ENCODE peak calls at places on chromosomes 13 and 19, in ten cellular contexts. One of them, this sample, is unnamed. For H3K36me3, the result is how much of the 10 kb centered on the place peaks cover.

GRCh38 chr19:37669336-37669963 is 14.2 kb upstream of the ZFP30 start:
- DNase-seq in PC-3: no peak
- DNase-seq in thoracic aorta: no peak
- DNase-seq in lung: no peak
- DNase-seq in CD8-positive, alpha-beta memory T cell: no peak
- DNase-seq in heart right ventricle: no peak
- DNase-seq in ovary: no peak
- DNase-seq in A673: no peak
- DNase-seq in stomach: no peak
- DNase-seq in BE2C: no peak
- DNase-seq in this sample: no peak

GRCh38 chr13:80716610-80717081 is 375.7 kb upstream of the SPRY2 start:
- DNase-seq in lung: peak
- DNase-seq in CD8-positive, alpha-beta memory T cell: no peak
- DNase-seq in ovary: peak
- DNase-seq in A673: peak
- DNase-seq in heart right ventricle: peak
- DNase-seq in PC-3: no peak
- DNase-seq in thoracic aorta: no peak
- DNase-seq in stomach: no peak
- DNase-seq in BE2C: peak
- DNase-seq in this sample: no peak

GRCh38 chr13:51882570-51883225 is 20.9 kb downstream of the CCDC70 start:
- DNase-seq in CD8-positive, alpha-beta memory T cell: no peak
- DNase-seq in stomach: no peak
- DNase-seq in BE2C: no peak
- DNase-seq in lung: no peak
- DNase-seq in heart right ventricle: no peak
- DNase-seq in PC-3: no peak
- DNase-seq in thoracic aorta: no peak
- DNase-seq in ovary: no peak
- DNase-seq in A673: no peak
- DNase-seq in this sample: no peak

GRCh38 chr19:13963603-13964105 is 11.3 kb downstream of the DCAF15 start:
- DNase-seq in heart right ventricle: no peak
- DNase-seq in BE2C: no peak
- DNase-seq in stomach: no peak
- DNase-seq in CD8-positive, alpha-beta memory T cell: no peak
- DNase-seq in A673: no peak
- DNase-seq in PC-3: no peak
- DNase-seq in lung: no peak
- DNase-seq in thoracic aorta: no peak
- DNase-seq in ovary: peak
- DNase-seq in this sample: no peak

GRCh38 chr19:37997911-37998344 is 90.9 kb downstream of the SIPA1L3 start:
- DNase-seq in thoracic aorta: no peak
- DNase-seq in PC-3: peak
- DNase-seq in stomach: no peak
- DNase-seq in BE2C: no peak
- DNase-seq in lung: no peak
- DNase-seq in heart right ventricle: no peak
- DNase-seq in CD8-positive, alpha-beta memory T cell: no peak
- DNase-seq in ovary: no peak
- DNase-seq in A673: peak
- DNase-seq in this sample: peak

GRCh38 chr19:46746281-46746965 is at the start of gene STRN4:
- DNase-seq in CD8-positive, alpha-beta memory T cell: peak
- DNase-seq in thoracic aorta: no peak
- DNase-seq in BE2C: peak
- DNase-seq in lung: no peak
- DNase-seq in A673: peak
- DNase-seq in stomach: peak
- DNase-seq in ovary: peak
- DNase-seq in PC-3: peak
- DNase-seq in heart right ventricle: no peak
- DNase-seq in this sample: peak

GRCh38 chr19:35209646-35210045 is 18.9 kb downstream of the FAM187B start:
- DNase-seq in BE2C: no peak
- DNase-seq in heart right ventricle: no peak
- DNase-seq in thoracic aorta: no peak
- DNase-seq in lung: no peak
- DNase-seq in stomach: no peak
- DNase-seq in CD8-positive, alpha-beta memory T cell: no peak
- DNase-seq in PC-3: no peak
- DNase-seq in ovary: no peak
- DNase-seq in A673: no peak
- DNase-seq in this sample: no peak

GRCh38 chr19:10760268-10760944 is 42.5 kb downstream of the DNM2 start:
- DNase-seq in thoracic aorta: no peak
- DNase-seq in stomach: no peak
- DNase-seq in ovary: no peak
- DNase-seq in heart right ventricle: no peak
- DNase-seq in CD8-positive, alpha-beta memory T cell: peak
- DNase-seq in lung: no peak
- DNase-seq in BE2C: peak
- DNase-seq in A673: peak
- DNase-seq in PC-3: peak
- DNase-seq in this sample: peak

GRCh38 chr13:91747164-91747563 is 348.7 kb downstream of the GPC5 start:
- DNase-seq in CD8-positive, alpha-beta memory T cell: no peak
- DNase-seq in heart right ventricle: no peak
- DNase-seq in thoracic aorta: no peak
- DNase-seq in A673: no peak
- DNase-seq in BE2C: peak
- DNase-seq in ovary: no peak
- DNase-seq in stomach: no peak
- DNase-seq in PC-3: no peak
- DNase-seq in lung: no peak
- DNase-seq in this sample: no peak

GRCh38 chr19:35318679-35319448 is 10.1 kb upstream of the CD22 start:
- DNase-seq in heart right ventricle: peak
- DNase-seq in lung: peak
- DNase-seq in BE2C: no peak
- DNase-seq in stomach: peak
- DNase-seq in thoracic aorta: peak
- DNase-seq in CD8-positive, alpha-beta memory T cell: no peak
- DNase-seq in PC-3: peak
- DNase-seq in ovary: peak
- DNase-seq in A673: no peak
- DNase-seq in this sample: peak

GRCh38 chr19:4343056-4343844 is at the start of gene MPND:
- DNase-seq in BE2C: peak
- DNase-seq in heart right ventricle: peak
- DNase-seq in ovary: peak
- DNase-seq in CD8-positive, alpha-beta memory T cell: peak
- DNase-seq in A673: peak
- DNase-seq in lung: peak
- DNase-seq in PC-3: peak
- DNase-seq in thoracic aorta: peak
- DNase-seq in stomach: peak
- DNase-seq in this sample: peak

DNA sequence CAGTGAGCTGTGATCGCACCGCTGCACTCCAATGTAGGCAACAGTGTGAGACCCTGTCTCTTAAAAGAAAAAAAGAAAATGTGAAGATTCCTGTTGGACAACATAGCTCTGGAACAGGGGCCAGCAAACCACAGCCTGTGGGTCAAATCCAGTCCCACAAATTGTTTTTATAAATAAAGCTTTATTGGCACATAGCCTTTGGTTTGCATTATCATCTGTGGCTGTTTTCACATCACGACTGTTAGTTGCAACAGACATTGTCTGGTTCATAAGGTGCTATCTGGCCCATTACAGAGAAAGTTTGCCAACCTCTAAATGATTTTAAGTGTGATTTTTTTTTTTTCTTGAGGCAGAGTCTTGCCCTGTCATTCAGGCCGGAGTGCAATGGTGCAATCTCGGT is 49.4 kb upstream of the USE1 start:
- DNase-seq in PC-3: no peak
- DNase-seq in lung: no peak
- DNase-seq in A673: no peak
- DNase-seq in BE2C: no peak
- DNase-seq in CD8-positive, alpha-beta memory T cell: no peak
- DNase-seq in heart right ventricle: no peak
- DNase-seq in ovary: no peak
- DNase-seq in stomach: no peak
- DNase-seq in thoracic aorta: no peak
- DNase-seq in this sample: no peak
- H3K36me3 ChIP-seq in PC-3: under half
- H3K36me3 ChIP-seq in lung: half or more
- H3K36me3 ChIP-seq in A673: half or more
- H3K36me3 ChIP-seq in BE2C: under half
- H3K36me3 ChIP-seq in CD8-positive, alpha-beta memory T cell: under half
- H3K36me3 ChIP-seq in heart right ventricle: half or more
- H3K36me3 ChIP-seq in ovary: under half
- H3K36me3 ChIP-seq in stomach: half or more
- H3K36me3 ChIP-seq in thoracic aorta: half or more
- H3K36me3 ChIP-seq in this sample: half or more

GRCh38 chr19:1373534-1374249 is 10.0 kb upstream of the NDUFS7 start:
- DNase-seq in stomach: peak
- DNase-seq in CD8-positive, alpha-beta memory T cell: no peak
- DNase-seq in heart right ventricle: peak
- DNase-seq in A673: peak
- DNase-seq in PC-3: no peak
- DNase-seq in ovary: peak
- DNase-seq in BE2C: peak
- DNase-seq in thoracic aorta: no peak
- DNase-seq in lung: no peak
- DNase-seq in this sample: no peak

GRCh38 chr19:1369214-1369805 is 14.4 kb upstream of the NDUFS7 start:
- DNase-seq in lung: no peak
- DNase-seq in BE2C: no peak
- DNase-seq in A673: no peak
- DNase-seq in PC-3: no peak
- DNase-seq in thoracic aorta: no peak
- DNase-seq in ovary: no peak
- DNase-seq in CD8-positive, alpha-beta memory T cell: no peak
- DNase-seq in stomach: no peak
- DNase-seq in heart right ventricle: no peak
- DNase-seq in this sample: no peak

GRCh38 chr19:1374250-1374577 is 9.5 kb upstream of the NDUFS7 start:
- DNase-seq in heart right ventricle: peak
- DNase-seq in lung: no peak
- DNase-seq in A673: no peak
- DNase-seq in thoracic aorta: no peak
- DNase-seq in CD8-positive, alpha-beta memory T cell: no peak
- DNase-seq in PC-3: no peak
- DNase-seq in ovary: no peak
- DNase-seq in BE2C: no peak
- DNase-seq in stomach: no peak
- DNase-seq in this sample: no peak

GRCh38 chr19:1373042-1373533 is 10.6 kb upstream of the NDUFS7 start:
- DNase-seq in thoracic aorta: no peak
- DNase-seq in CD8-positive, alpha-beta memory T cell: no peak
- DNase-seq in heart right ventricle: no peak
- DNase-seq in PC-3: no peak
- DNase-seq in ovary: no peak
- DNase-seq in A673: no peak
- DNase-seq in BE2C: no peak
- DNase-seq in stomach: no peak
- DNase-seq in lung: no peak
- DNase-seq in this sample: no peak

DNA sequence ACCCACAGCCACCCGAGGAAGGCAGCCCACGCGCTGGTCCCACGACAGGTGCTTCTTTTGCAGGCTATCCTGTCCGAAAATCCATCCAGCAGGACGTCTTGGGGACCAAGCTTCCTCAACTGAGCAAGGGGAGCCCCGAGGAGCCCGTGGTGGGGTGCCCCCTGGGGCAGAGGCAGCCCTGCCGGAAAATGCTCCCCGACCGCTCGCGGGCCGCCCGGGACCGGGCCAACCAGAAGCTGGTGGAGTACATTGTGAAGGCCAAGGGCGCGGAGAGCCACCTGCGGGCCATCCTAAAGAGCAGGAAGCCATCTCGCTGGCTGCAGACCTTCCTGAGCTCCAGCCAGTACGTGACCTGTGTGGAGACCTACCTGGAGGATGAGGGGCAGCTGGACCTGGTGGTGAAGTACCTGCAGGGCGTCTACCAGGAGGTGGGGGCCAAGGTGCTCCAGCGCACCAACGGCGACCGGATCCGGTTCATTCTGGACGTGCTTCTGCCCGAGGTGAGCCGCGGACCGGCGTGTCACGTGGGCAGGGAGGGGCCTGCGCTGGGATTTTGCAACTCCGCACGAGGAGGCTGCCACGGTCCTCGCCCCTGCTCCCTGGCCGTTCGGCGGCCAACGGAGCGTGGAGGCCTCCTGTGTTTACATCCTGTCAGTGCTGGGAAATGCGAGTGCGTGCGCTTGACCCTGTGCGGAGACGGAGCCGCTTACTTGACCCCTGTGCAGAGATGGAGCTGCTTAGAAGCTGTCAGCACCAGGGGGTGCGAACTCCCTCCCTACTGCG is 12.9 kb upstream of the NDUFS7 start:
- DNase-seq in CD8-positive, alpha-beta memory T cell: no peak
- DNase-seq in thoracic aorta: no peak
- DNase-seq in heart right ventricle: no peak
- DNase-seq in stomach: no peak
- DNase-seq in PC-3: no peak
- DNase-seq in lung: no peak
- DNase-seq in A673: no peak
- DNase-seq in ovary: no peak
- DNase-seq in BE2C: no peak
- DNase-seq in this sample: no peak
- H3K36me3 ChIP-seq in CD8-positive, alpha-beta memory T cell: under half
- H3K36me3 ChIP-seq in thoracic aorta: half or more
- H3K36me3 ChIP-seq in heart right ventricle: half or more
- H3K36me3 ChIP-seq in stomach: under half
- H3K36me3 ChIP-seq in PC-3: under half
- H3K36me3 ChIP-seq in lung: under half
- H3K36me3 ChIP-seq in A673: half or more
- H3K36me3 ChIP-seq in ovary: under half
- H3K36me3 ChIP-seq in BE2C: half or more
- H3K36me3 ChIP-seq in this sample: under half

DNA sequence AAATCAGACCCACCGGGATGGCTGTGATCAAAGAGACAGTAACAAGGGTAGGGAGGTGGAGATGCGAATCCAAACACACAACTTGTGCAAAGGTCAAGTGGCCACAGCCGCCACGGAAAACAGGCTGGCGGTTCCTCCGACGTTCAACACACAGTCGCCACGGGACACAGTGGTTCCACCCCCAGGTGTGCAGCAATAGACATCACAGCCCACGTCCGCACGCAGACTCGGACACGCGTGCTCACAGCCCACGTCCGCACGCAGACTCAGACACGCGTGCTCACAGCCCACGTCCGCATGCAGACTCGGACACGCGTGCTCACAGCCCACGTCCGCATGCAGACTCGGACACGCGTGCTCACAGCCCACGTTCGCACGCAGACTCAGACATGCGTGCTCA is 70.1 kb downstream of the RASA3 start:
- DNase-seq in stomach: no peak
- DNase-seq in BE2C: no peak
- DNase-seq in A673: no peak
- DNase-seq in PC-3: no peak
- DNase-seq in CD8-positive, alpha-beta memory T cell: no peak
- DNase-seq in ovary: no peak
- DNase-seq in lung: no peak
- DNase-seq in heart right ventricle: no peak
- DNase-seq in thoracic aorta: no peak
- DNase-seq in this sample: no peak
- H3K36me3 ChIP-seq in stomach: under half
- H3K36me3 ChIP-seq in BE2C: under half
- H3K36me3 ChIP-seq in A673: under half
- H3K36me3 ChIP-seq in PC-3: under half
- H3K36me3 ChIP-seq in CD8-positive, alpha-beta memory T cell: under half
- H3K36me3 ChIP-seq in ovary: under half
- H3K36me3 ChIP-seq in lung: under half
- H3K36me3 ChIP-seq in heart right ventricle: under half
- H3K36me3 ChIP-seq in thoracic aorta: under half
- H3K36me3 ChIP-seq in this sample: under half

GRCh38 chr19:5942991-5943390 is 28.9 kb downstream of the CAPS start:
- DNase-seq in CD8-positive, alpha-beta memory T cell: no peak
- DNase-seq in PC-3: no peak
- DNase-seq in heart right ventricle: no peak
- DNase-seq in BE2C: no peak
- DNase-seq in thoracic aorta: no peak
- DNase-seq in stomach: no peak
- DNase-seq in ovary: no peak
- DNase-seq in lung: no peak
- DNase-seq in A673: no peak
- DNase-seq in this sample: no peak
- H3K36me3 ChIP-seq in CD8-positive, alpha-beta memory T cell: under half
- H3K36me3 ChIP-seq in PC-3: under half
- H3K36me3 ChIP-seq in heart right ventricle: under half
- H3K36me3 ChIP-seq in BE2C: half or more
- H3K36me3 ChIP-seq in thoracic aorta: under half
- H3K36me3 ChIP-seq in stomach: under half
- H3K36me3 ChIP-seq in ovary: under half
- H3K36me3 ChIP-seq in lung: under half
- H3K36me3 ChIP-seq in A673: under half
- H3K36me3 ChIP-seq in this sample: under half